ENCODE peak calls at places on chromosomes 12 and 14, in nine cellular contexts. One of them, this sample, is unnamed.

GRCh38 chr12:122834229-122834920 is 882 bp upstream of the HIP1R start:
- DNase-seq in dorsolateral prefrontal cortex: peak; percentile 68
- DNase-seq in IMR-90: peak; percentile 44
- DNase-seq in stomach: peak; percentile 64
- DNase-seq in left lung: peak; percentile 37
- DNase-seq in CD4-positive, alpha-beta T cell: no peak
- DNase-seq in endodermal cell: peak; percentile 92
- DNase-seq in WERI-Rb-1: no peak
- DNase-seq in upper lobe of right lung: no peak
- DNase-seq in this sample: no peak

GRCh38 chr12:43826681-43827458 is 9.0 kb upstream of the TMEM117 start:
- DNase-seq in stomach: no peak
- DNase-seq in left lung: no peak
- DNase-seq in dorsolateral prefrontal cortex: no peak
- DNase-seq in CD4-positive, alpha-beta T cell: no peak
- DNase-seq in endodermal cell: no peak
- DNase-seq in WERI-Rb-1: no peak
- DNase-seq in upper lobe of right lung: no peak
- DNase-seq in IMR-90: peak; percentile 69
- DNase-seq in this sample: no peak

GRCh38 chr12:116867523-116867922 is 13.7 kb downstream of the HRK start:
- DNase-seq in WERI-Rb-1: no peak
- DNase-seq in upper lobe of right lung: no peak
- DNase-seq in endodermal cell: no peak
- DNase-seq in IMR-90: no peak
- DNase-seq in CD4-positive, alpha-beta T cell: no peak
- DNase-seq in dorsolateral prefrontal cortex: no peak
- DNase-seq in left lung: no peak
- DNase-seq in stomach: no peak
- DNase-seq in this sample: no peak

GRCh38 chr14:38207830-38208815 is at the start of gene SSTR1:
- DNase-seq in upper lobe of right lung: peak; percentile 62
- DNase-seq in dorsolateral prefrontal cortex: peak; percentile 10
- DNase-seq in left lung: no peak
- DNase-seq in CD4-positive, alpha-beta T cell: no peak
- DNase-seq in WERI-Rb-1: peak; percentile 16
- DNase-seq in IMR-90: no peak
- DNase-seq in stomach: peak; percentile 94
- DNase-seq in endodermal cell: peak; percentile 86
- DNase-seq in this sample: peak; percentile 86

GRCh38 chr12:51590347-51591019 is 550 bp upstream of the SCN8A start:
- DNase-seq in endodermal cell: peak; percentile 97
- DNase-seq in left lung: no peak
- DNase-seq in dorsolateral prefrontal cortex: peak; percentile 58
- DNase-seq in stomach: peak; percentile 66
- DNase-seq in CD4-positive, alpha-beta T cell: peak; percentile 65
- DNase-seq in WERI-Rb-1: peak; percentile 87
- DNase-seq in upper lobe of right lung: peak; percentile 83
- DNase-seq in IMR-90: peak; percentile 75
- DNase-seq in this sample: peak; percentile 76

GRCh38 chr14:80638620-80639215 is 302.8 kb downstream of the CEP128 start:
- DNase-seq in upper lobe of right lung: no peak
- DNase-seq in CD4-positive, alpha-beta T cell: no peak
- DNase-seq in IMR-90: peak; percentile 85
- DNase-seq in left lung: no peak
- DNase-seq in endodermal cell: no peak
- DNase-seq in WERI-Rb-1: no peak
- DNase-seq in stomach: no peak
- DNase-seq in dorsolateral prefrontal cortex: no peak
- DNase-seq in this sample: no peak

GRCh38 chr14:77037886-77038511 is 9.5 kb upstream of the IRF2BPL start:
- DNase-seq in WERI-Rb-1: no peak
- DNase-seq in dorsolateral prefrontal cortex: no peak
- DNase-seq in endodermal cell: no peak
- DNase-seq in IMR-90: no peak
- DNase-seq in CD4-positive, alpha-beta T cell: peak; percentile 55
- DNase-seq in left lung: no peak
- DNase-seq in upper lobe of right lung: peak; percentile 82
- DNase-seq in stomach: no peak
- DNase-seq in this sample: no peak

GRCh38 chr12:109547286-109547685 is 26.0 kb downstream of the MMAB start:
- DNase-seq in upper lobe of right lung: no peak
- DNase-seq in left lung: no peak
- DNase-seq in IMR-90: no peak
- DNase-seq in CD4-positive, alpha-beta T cell: no peak
- DNase-seq in stomach: no peak
- DNase-seq in WERI-Rb-1: no peak
- DNase-seq in dorsolateral prefrontal cortex: no peak
- DNase-seq in endodermal cell: no peak
- DNase-seq in this sample: no peak

GRCh38 chr14:83255727-83256090 is 1722.1 kb upstream of the SEL1L start:
- DNase-seq in IMR-90: no peak
- DNase-seq in left lung: no peak
- DNase-seq in CD4-positive, alpha-beta T cell: no peak
- DNase-seq in WERI-Rb-1: no peak
- DNase-seq in upper lobe of right lung: no peak
- DNase-seq in dorsolateral prefrontal cortex: no peak
- DNase-seq in stomach: no peak
- DNase-seq in endodermal cell: no peak
- DNase-seq in this sample: no peak

GRCh38 chr12:94872671-94873367 is 130.7 kb downstream of the NDUFA12 start:
- DNase-seq in dorsolateral prefrontal cortex: no peak
- DNase-seq in upper lobe of right lung: no peak
- DNase-seq in left lung: no peak
- DNase-seq in CD4-positive, alpha-beta T cell: no peak
- DNase-seq in endodermal cell: peak; percentile 80
- DNase-seq in stomach: no peak
- DNase-seq in WERI-Rb-1: peak; percentile 24
- DNase-seq in IMR-90: no peak
- DNase-seq in this sample: no peak

DNA sequence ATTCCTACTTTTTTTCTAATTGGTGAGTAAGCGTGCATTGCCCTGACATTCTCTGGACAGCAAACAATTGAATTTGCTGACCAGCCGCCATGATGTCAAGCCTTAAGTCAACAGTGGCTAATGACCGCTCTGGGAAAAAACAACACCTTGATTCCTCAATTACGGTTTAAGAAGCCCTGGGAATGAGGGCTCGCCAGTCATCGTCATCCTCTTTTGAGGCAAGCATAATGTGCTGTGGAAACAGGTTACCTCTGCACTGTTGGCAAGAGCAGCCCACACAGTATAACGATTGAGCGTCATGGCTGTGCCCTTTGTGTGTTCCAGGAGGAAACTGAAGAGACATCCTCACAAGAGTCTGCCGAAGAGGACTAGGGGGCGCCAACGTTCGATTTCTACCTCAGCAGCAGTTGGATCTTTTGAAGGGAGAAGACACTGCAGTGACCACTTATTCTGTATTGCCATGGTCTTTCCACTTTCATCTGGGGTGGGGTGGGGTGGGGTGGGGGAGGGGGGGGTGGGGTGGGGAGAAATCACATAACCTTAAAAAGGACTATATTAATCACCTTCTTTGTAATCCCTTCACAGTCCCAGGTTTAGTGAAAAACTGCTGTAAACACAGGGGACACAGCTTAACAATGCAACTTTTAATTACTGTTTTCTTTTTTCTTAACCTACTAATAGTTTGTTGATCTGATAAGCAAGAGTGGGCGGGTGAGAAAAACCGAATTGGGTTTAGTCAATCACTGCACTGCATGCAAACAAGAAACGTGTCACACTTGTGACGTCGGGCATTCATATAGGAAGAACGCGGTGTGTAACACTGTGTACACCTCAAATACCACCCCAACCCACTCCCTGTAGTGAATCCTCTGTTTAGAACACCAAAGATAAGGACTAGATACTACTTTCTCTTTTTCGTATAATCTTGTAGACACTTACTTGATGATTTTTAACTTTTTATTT is 138.9 kb downstream of the HMGA2 start:
- DNase-seq in left lung: no peak
- DNase-seq in upper lobe of right lung: no peak
- DNase-seq in IMR-90: no peak
- DNase-seq in dorsolateral prefrontal cortex: no peak
- DNase-seq in endodermal cell: peak; percentile 89
- DNase-seq in stomach: no peak
- DNase-seq in CD4-positive, alpha-beta T cell: no peak
- DNase-seq in WERI-Rb-1: peak; percentile 46
- DNase-seq in this sample: no peak
- TF ChIP-seq CTCF in left lung: no peak
- TF ChIP-seq CTCF in upper lobe of right lung: no peak
- TF ChIP-seq CTCF in IMR-90: peak; percentile 19
- TF ChIP-seq CTCF in dorsolateral prefrontal cortex: no peak
- TF ChIP-seq CTCF in endodermal cell: peak; percentile 58
- TF ChIP-seq CTCF in stomach: no peak
- TF ChIP-seq CTCF in CD4-positive, alpha-beta T cell: no peak
- TF ChIP-seq CTCF in WERI-Rb-1: peak; percentile 45
- TF ChIP-seq CTCF in this sample: no peak

DNA sequence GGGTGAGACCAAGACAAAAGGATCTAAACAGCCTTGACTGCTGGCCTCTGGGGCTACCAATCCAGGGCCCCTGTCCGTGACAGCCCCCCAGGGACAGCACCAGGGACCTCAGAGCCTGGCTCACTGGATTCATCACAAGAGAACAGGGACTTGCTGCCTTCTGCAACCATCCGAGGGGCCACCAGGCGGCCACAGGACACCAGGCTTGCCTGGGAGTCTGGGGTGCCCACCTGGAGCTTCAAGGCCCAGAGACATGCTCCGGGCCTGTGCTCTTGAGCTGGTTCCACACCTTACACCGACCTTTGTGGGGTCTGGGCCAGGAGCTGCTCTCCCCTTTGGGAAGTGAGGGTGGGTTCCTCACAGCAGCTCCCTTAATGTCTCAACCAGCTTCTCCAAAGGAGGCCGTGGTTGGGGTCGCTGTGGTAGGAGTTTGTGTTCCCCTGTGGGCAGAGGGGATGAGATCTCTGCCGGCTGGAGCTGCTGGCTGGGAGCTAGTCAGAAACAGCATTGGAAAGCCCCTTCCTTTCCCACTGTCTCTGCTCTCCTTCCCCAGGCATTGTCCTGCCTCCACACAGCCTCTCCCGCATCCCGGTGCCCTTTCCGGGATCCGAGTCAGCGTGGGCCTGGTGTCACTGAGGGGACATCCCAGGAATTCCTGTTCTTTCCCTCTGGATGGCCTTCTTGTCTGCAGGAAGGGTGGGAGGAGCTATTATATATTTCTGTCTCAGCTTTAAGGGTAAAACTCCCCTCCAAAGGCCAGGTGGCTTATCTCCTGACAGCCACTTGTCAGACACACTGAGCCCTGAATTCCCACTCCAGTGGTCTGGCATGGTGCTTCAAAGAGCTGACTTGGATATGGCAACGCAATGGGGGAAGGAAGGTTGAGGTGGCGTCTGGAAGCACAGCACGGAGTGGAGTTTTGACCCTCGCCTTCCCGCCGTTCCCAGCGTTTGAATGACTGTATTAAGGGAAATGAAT is 5.1 kb upstream of the PAPLN start:
- DNase-seq in dorsolateral prefrontal cortex: no peak
- DNase-seq in endodermal cell: peak; percentile 93
- DNase-seq in WERI-Rb-1: peak; percentile 83
- DNase-seq in left lung: no peak
- DNase-seq in CD4-positive, alpha-beta T cell: no peak
- DNase-seq in stomach: no peak
- DNase-seq in IMR-90: no peak
- DNase-seq in upper lobe of right lung: no peak
- DNase-seq in this sample: no peak
- H3K27me3 ChIP-seq in dorsolateral prefrontal cortex: peaks cover 3% of the 10 kb centered on the region
- H3K27me3 ChIP-seq in endodermal cell: peaks cover 11% of the 10 kb centered on the region
- H3K27me3 ChIP-seq in WERI-Rb-1: no peaks in the 10 kb centered on the region
- H3K27me3 ChIP-seq in left lung: no peaks in the 10 kb centered on the region
- H3K27me3 ChIP-seq in CD4-positive, alpha-beta T cell: peaks cover 40% of the 10 kb centered on the region
- H3K27me3 ChIP-seq in stomach: no peaks in the 10 kb centered on the region
- H3K27me3 ChIP-seq in IMR-90: peaks cover 34% of the 10 kb centered on the region
- H3K27me3 ChIP-seq in upper lobe of right lung: no peaks in the 10 kb centered on the region
- H3K27me3 ChIP-seq in this sample: no peaks in the 10 kb centered on the region

GRCh38 chr12:34625116-34625515 is 602.8 kb downstream of the ALG10 start:
- DNase-seq in endodermal cell: no peak
- DNase-seq in left lung: no peak
- DNase-seq in stomach: no peak
- DNase-seq in WERI-Rb-1: no peak
- DNase-seq in CD4-positive, alpha-beta T cell: no peak
- DNase-seq in dorsolateral prefrontal cortex: no peak
- DNase-seq in IMR-90: no peak
- DNase-seq in upper lobe of right lung: no peak
- DNase-seq in this sample: no peak
- TF ChIP-seq CTCF in endodermal cell: peak; percentile 71
- TF ChIP-seq CTCF in left lung: no peak
- TF ChIP-seq CTCF in stomach: no peak
- TF ChIP-seq CTCF in WERI-Rb-1: peak; percentile 3
- TF ChIP-seq CTCF in CD4-positive, alpha-beta T cell: no peak
- TF ChIP-seq CTCF in dorsolateral prefrontal cortex: peak; percentile 24
- TF ChIP-seq CTCF in IMR-90: no peak
- TF ChIP-seq CTCF in upper lobe of right lung: peak; percentile 8
- TF ChIP-seq CTCF in this sample: peak; percentile 6

GRCh38 chr12:130367523-130367922 is 29.8 kb downstream of the PIWIL1 start:
- DNase-seq in WERI-Rb-1: no peak
- DNase-seq in endodermal cell: no peak
- DNase-seq in stomach: no peak
- DNase-seq in upper lobe of right lung: no peak
- DNase-seq in CD4-positive, alpha-beta T cell: no peak
- DNase-seq in dorsolateral prefrontal cortex: no peak
- DNase-seq in left lung: peak; percentile 41
- DNase-seq in IMR-90: no peak
- DNase-seq in this sample: no peak

GRCh38 chr12:130366159-130366558 is 28.5 kb downstream of the PIWIL1 start:
- DNase-seq in stomach: no peak
- DNase-seq in IMR-90: no peak
- DNase-seq in dorsolateral prefrontal cortex: no peak
- DNase-seq in WERI-Rb-1: peak; percentile 44
- DNase-seq in endodermal cell: no peak
- DNase-seq in CD4-positive, alpha-beta T cell: no peak
- DNase-seq in left lung: no peak
- DNase-seq in upper lobe of right lung: no peak
- DNase-seq in this sample: no peak

GRCh38 chr12:130367003-130367402 is 29.3 kb downstream of the PIWIL1 start:
- DNase-seq in dorsolateral prefrontal cortex: no peak
- DNase-seq in CD4-positive, alpha-beta T cell: no peak
- DNase-seq in upper lobe of right lung: no peak
- DNase-seq in IMR-90: no peak
- DNase-seq in stomach: no peak
- DNase-seq in endodermal cell: no peak
- DNase-seq in WERI-Rb-1: no peak
- DNase-seq in left lung: no peak
- DNase-seq in this sample: no peak

GRCh38 chr12:130362060-130362459 is 24.4 kb downstream of the PIWIL1 start:
- DNase-seq in dorsolateral prefrontal cortex: no peak
- DNase-seq in endodermal cell: no peak
- DNase-seq in upper lobe of right lung: no peak
- DNase-seq in IMR-90: no peak
- DNase-seq in stomach: no peak
- DNase-seq in left lung: no peak
- DNase-seq in CD4-positive, alpha-beta T cell: no peak
- DNase-seq in WERI-Rb-1: no peak
- DNase-seq in this sample: no peak

DNA sequence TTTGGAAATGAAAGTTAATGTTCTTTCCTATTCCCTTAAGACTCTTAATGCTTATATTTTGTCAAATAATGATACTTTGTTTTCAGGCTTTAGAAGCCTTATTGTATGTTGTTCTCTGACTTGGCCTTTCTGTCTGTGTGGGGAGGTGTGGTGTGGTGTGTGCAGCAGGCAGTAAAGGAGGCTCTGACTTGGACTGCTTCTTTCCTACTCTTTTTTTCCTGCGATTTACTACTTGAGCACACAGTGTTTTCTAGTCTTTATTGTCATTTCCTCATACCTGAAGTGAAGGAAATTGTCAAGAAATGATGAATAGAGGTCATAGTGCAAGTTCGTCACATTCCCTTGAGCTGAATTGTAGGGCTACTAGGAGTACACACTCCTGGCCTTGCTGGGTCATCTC is 26.9 kb downstream of the PIWIL1 start:
- DNase-seq in left lung: no peak
- DNase-seq in upper lobe of right lung: no peak
- DNase-seq in dorsolateral prefrontal cortex: no peak
- DNase-seq in endodermal cell: no peak
- DNase-seq in stomach: no peak
- DNase-seq in CD4-positive, alpha-beta T cell: no peak
- DNase-seq in WERI-Rb-1: no peak
- DNase-seq in IMR-90: no peak
- DNase-seq in this sample: no peak
- H3K27me3 ChIP-seq in left lung: no peaks in the 10 kb centered on the region
- H3K27me3 ChIP-seq in upper lobe of right lung: peaks cover 14% of the 10 kb centered on the region
- H3K27me3 ChIP-seq in dorsolateral prefrontal cortex: peaks cover under 1% of the 10 kb centered on the region
- H3K27me3 ChIP-seq in endodermal cell: peaks cover 12% of the 10 kb centered on the region
- H3K27me3 ChIP-seq in stomach: no peaks in the 10 kb centered on the region
- H3K27me3 ChIP-seq in CD4-positive, alpha-beta T cell: no peaks in the 10 kb centered on the region
- H3K27me3 ChIP-seq in WERI-Rb-1: no peaks in the 10 kb centered on the region
- H3K27me3 ChIP-seq in IMR-90: no peaks in the 10 kb centered on the region
- H3K27me3 ChIP-seq in this sample: no peaks in the 10 kb centered on the region